ENCODE peak calls at places on chromosomes 6 and 20, in seven cellular contexts. W is fibroblast of lung; V is ovary; T is body of pancreas; E is substantia nigra; Z is Peyer's patch; B is CD8-positive, alpha-beta T cell. K is an unnamed sample.

GRCh38 chr20:49785149-49785850 is 27.3 kb upstream of the SLC9A8 start:
- DNase-seq in W (no peak), B (no peak), Z (no peak), E (no peak), V (no peak), T (no peak), K (no peak)

GRCh38 chr6:100595456-100595855 is 130.7 kb upstream of the SIM1 start:
- DNase-seq in W (no peak), V (no peak), E (no peak), B (no peak), Z (no peak), T (no peak), K (no peak)

GRCh38 chr20:64095927-64096326 is 11.4 kb downstream of the NPBWR2 start:
- DNase-seq in Z (no peak), V (no peak), T (no peak), W (no peak), B (no peak), E (no peak), K (no peak)

GRCh38 chr20:40728996-40729395 is 40.0 kb upstream of the MAFB start:
- DNase-seq in V (no peak), B (no peak), Z (no peak), E (no peak), T (no peak), W (no peak), K (no peak)

GRCh38 chr6:143744593-143745151 is 66.9 kb downstream of the PHACTR2 start:
- DNase-seq in W (peak; percentile 24), V (no peak), Z (no peak), T (no peak), B (no peak), E (no peak), K (no peak)

GRCh38 chr6:125834347-125834746 is 43.6 kb downstream of the NCOA7 start:
- DNase-seq in V (no peak), B (no peak), Z (no peak), T (no peak), E (no peak), W (no peak), K (no peak)

GRCh38 chr6:79608334-79609224 is 22.6 kb upstream of the SH3BGRL2 start:
- DNase-seq in V (no peak), B (no peak), E (no peak), W (no peak), T (no peak), Z (no peak), K (no peak)

GRCh38 chr6:105675715-105676397 is 273.0 kb upstream of the PREP start:
- DNase-seq in Z (no peak), V (no peak), W (peak; percentile 76), B (no peak), E (no peak), T (no peak), K (no peak)

GRCh38 chr6:141580988-141581387 is 551.7 kb upstream of the GJE1 start:
- DNase-seq in W (peak; percentile 20), E (no peak), B (no peak), Z (no peak), V (no peak), T (no peak), K (no peak)

GRCh38 chr6:169622618-169623017 is 79.2 kb downstream of the WDR27 start:
- DNase-seq in B (no peak), E (no peak), T (no peak), V (no peak), Z (no peak), W (peak; percentile 9), K (no peak)

GRCh38 chr20:58891076-58891685 is 38.7 kb downstream of the GNAS start:
- DNase-seq in Z (peak; percentile 79), E (peak; percentile 54), B (peak; percentile 87), T (peak; percentile 82), W (peak; percentile 64), V (peak; percentile 82), K (peak; percentile 54)

GRCh38 chr6:116034327-116034726 is 26.4 kb downstream of the FRK start:
- DNase-seq in E (no peak), W (peak; percentile 55), B (no peak), Z (no peak), V (no peak), T (no peak), K (no peak)

GRCh38 chr6:133814797-133815196 is 74.1 kb upstream of the TCF21 start:
- DNase-seq in E (no peak), Z (no peak), T (no peak), B (no peak), W (peak; percentile 67), V (peak; percentile 43), K (no peak)

GRCh38 chr6:32664827-32665362 is 1.6 kb downstream of the HLA-DQB1 start:
- DNase-seq in T (peak; percentile 9), E (no peak), B (peak; percentile 60), W (no peak), V (no peak), Z (no peak), K (no peak)
- H3K27ac ChIP-seq in T (no peak overlapping the region), E (no peak overlapping the region), B (no peak overlapping the region), W (no peak overlapping the region), V (no peak overlapping the region), Z (no peak overlapping the region), K (no peak overlapping the region)

GRCh38 chr6:3742426-3743344 is 8.8 kb downstream of the PXDC1 start:
- DNase-seq in T (peak; percentile 90), E (peak; percentile 30), B (peak; percentile 97), Z (peak; percentile 78), W (peak; percentile 78), V (peak; percentile 73), K (no peak)
- H3K27ac ChIP-seq in T (peak overlapping the region; percentile 57), E (peak overlapping the region; percentile 18), B (no peak overlapping the region), Z (peak overlapping the region; percentile 49), W (peak overlapping the region; percentile 51), V (peak overlapping the region; percentile 46), K (peak overlapping the region; percentile 56)

GRCh38 chr6:90290991-90291390 is 5.7 kb downstream of the BACH2 start:
- DNase-seq in B (no peak), E (no peak), V (no peak), Z (no peak), T (no peak), W (no peak), K (no peak)

GRCh38 chr6:90286884-90287488 is 9.7 kb downstream of the BACH2 start:
- DNase-seq in V (no peak), T (peak; percentile 39), B (peak; percentile 67), E (no peak), Z (peak; percentile 71), W (peak; percentile 44), K (no peak)

GRCh38 chr6:90293319-90293937 is 3.2 kb downstream of the BACH2 start:
- DNase-seq in E (no peak), V (no peak), T (no peak), W (no peak), B (no peak), Z (no peak), K (no peak)

GRCh38 chr6:90288404-90288803 is 8.2 kb downstream of the BACH2 start:
- DNase-seq in Z (no peak), E (no peak), W (peak; percentile 49), T (no peak), V (no peak), B (no peak), K (no peak)

GRCh38 chr6:90289902-90290301 is 6.7 kb downstream of the BACH2 start:
- DNase-seq in W (no peak), Z (no peak), E (no peak), V (no peak), T (no peak), B (no peak), K (no peak)
- H3K27ac ChIP-seq in W (no peak overlapping the region), Z (no peak overlapping the region), E (no peak overlapping the region), V (no peak overlapping the region), T (no peak overlapping the region), B (no peak overlapping the region), K (no peak overlapping the region)

DNA sequence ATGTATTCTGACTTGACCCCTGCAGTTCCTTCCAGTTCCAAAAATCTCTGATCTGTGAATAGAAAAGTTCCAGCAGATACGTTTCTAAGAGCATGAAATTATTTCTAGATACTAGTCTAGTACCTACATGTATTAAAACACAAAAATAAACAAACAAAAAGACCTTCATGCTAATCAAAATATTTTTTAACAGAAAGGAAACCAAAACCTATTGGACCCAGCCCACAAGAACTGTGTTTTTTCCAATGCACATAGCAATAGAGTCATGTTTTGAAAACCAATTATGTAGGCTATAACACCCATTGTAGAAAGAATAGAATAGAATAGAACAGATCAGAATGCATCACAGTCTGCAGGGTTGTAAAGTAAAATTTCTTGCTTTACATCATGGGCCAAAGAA is 158.6 kb upstream of the TNFAIP3 start:
- DNase-seq in Z (no peak), E (no peak), B (no peak), W (no peak), T (no peak), V (no peak), K (no peak)
- H3K27ac ChIP-seq in Z (peak overlapping the region; percentile 3), E (no peak overlapping the region), B (peak overlapping the region; percentile 46), W (no peak overlapping the region), T (no peak overlapping the region), V (no peak overlapping the region), K (no peak overlapping the region)

DNA sequence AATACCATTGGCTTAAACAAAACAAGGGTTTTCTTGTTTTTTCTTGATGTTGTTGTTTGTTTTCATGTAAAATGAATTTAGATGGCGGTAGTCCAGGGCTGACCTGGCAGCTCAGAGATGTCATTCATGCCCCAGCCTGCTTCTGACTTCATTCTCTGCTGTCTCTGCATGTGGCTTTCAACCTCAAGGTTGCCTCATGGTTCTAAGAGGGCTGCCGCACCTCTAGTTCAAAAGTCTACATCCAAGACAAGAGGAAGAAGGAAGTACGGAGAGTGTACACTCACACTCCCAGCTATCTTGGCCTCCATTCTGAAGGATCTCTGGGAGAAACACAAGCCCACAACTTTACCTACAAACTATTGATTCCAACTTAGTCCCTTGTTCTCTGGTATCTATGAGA is 1.2 kb upstream of the BTN3A3 start:
- DNase-seq in B (no peak), Z (no peak), W (no peak), E (no peak), T (no peak), V (no peak), K (no peak)
- H3K27ac ChIP-seq in B (no peak overlapping the region), Z (peak overlapping the region; percentile 85), W (no peak overlapping the region), E (no peak overlapping the region), T (no peak overlapping the region), V (no peak overlapping the region), K (no peak overlapping the region)

DNA sequence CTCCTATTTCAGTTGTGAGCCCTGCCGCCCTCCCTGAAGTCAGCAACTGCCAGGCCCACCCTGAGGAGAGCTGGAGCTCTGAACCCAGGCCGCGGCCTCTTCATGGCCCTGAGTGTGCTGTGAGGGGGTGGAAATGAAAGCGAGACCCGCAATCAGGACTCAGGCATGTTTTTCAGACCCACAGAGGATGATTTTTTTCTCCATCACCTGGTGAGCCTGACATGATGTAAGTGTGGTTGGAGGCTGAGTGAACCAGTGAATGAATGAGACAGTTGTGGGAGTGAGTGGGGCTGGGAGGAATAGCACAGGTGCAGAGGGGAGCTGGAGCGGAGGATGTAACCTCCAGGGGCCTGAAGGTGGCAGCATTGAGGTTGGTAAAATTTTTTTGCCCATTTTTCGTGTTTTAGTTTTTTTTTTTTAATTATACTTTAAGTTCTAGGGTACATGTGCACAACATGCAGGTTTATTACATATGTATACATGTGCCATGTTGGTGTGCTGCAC is 18.3 kb downstream of the RAET1L start:
- DNase-seq in T (no peak), W (peak; percentile 23), V (no peak), Z (no peak), B (peak; percentile 51), E (no peak), K (no peak)
- H3K27ac ChIP-seq in T (no peak overlapping the region), W (no peak overlapping the region), V (no peak overlapping the region), Z (no peak overlapping the region), B (no peak overlapping the region), E (no peak overlapping the region), K (no peak overlapping the region)

K was measured in caudate nucleus.